ENCODE peak calls at places on chromosomes 6 and 20, in nine cellular contexts. O is bronchial epithelial cell; K is choroid plexus epithelial cell; M is breast epithelium; D is ascending aorta; R is WERI-Rb-1; Y is fibroblast of mammary gland; N is CD8-positive, alpha-beta T cell; I is hepatocyte. P is an unnamed sample.

GRCh38 chr6:195861-196360 is 96.4 kb upstream of the DUSP22 start:
- DNase-seq in O (no peak), K (peak), M (no peak), D (no peak), R (no peak), Y (peak), N (no peak), I (peak), P (peak)

GRCh38 chr6:43334466-43335095 is 26.0 kb upstream of the CRIP3 start:
- DNase-seq in O (peak), K (peak), M (no peak), D (no peak), R (peak), Y (peak), N (no peak), I (peak), P (peak)

GRCh38 chr20:39269031-39269461 is 306.9 kb downstream of the DHX35 start:
- DNase-seq in O (peak), K (peak), M (no peak), D (no peak), R (peak), Y (peak), N (no peak), I (peak), P (peak)

GRCh38 chr6:30542404-30542725 is 13.9 kb downstream of the GNL1 start:
- DNase-seq in O (no peak), K (no peak), M (no peak), D (no peak), R (no peak), Y (no peak), N (no peak), I (no peak), P (no peak)

GRCh38 chr6:18990313-18990978 is 603.3 kb downstream of the RNF144B start:
- DNase-seq in O (peak), K (peak), M (no peak), D (no peak), R (peak), Y (peak), N (no peak), I (peak), P (peak)

GRCh38 chr6:1201547-1202200 is 110.2 kb upstream of the FOXQ1 start:
- DNase-seq in O (no peak), K (no peak), M (no peak), D (no peak), R (no peak), Y (no peak), N (no peak), I (no peak), P (no peak)

GRCh38 chr6:143561105-143561704 is 49.7 kb upstream of the FUCA2 start:
- DNase-seq in O (no peak), K (no peak), M (no peak), D (no peak), R (no peak), Y (no peak), N (no peak), I (no peak), P (no peak)

GRCh38 chr6:116485786-116486185 is 24.6 kb downstream of the CALHM6 start:
- DNase-seq in O (no peak), K (no peak), M (no peak), D (no peak), R (no peak), Y (peak), N (no peak), I (no peak), P (no peak)

GRCh38 chr6:90892271-90892670 is 305.4 kb upstream of the MAP3K7 start:
- DNase-seq in O (no peak), K (no peak), M (no peak), D (no peak), R (no peak), Y (no peak), N (no peak), I (no peak), P (no peak)

GRCh38 chr20:59966428-59966827 is 8.2 kb downstream of the CDH26 start:
- DNase-seq in O (no peak), K (no peak), M (no peak), D (no peak), R (no peak), Y (no peak), N (no peak), I (no peak), P (no peak)

GRCh38 chr20:47689726-47690125 is 95.6 kb downstream of the SULF2 start:
- DNase-seq in O (no peak), K (no peak), M (no peak), D (no peak), R (no peak), Y (no peak), N (no peak), I (no peak), P (no peak)

GRCh38 chr20:60066438-60066823 is 108.2 kb downstream of the CDH26 start:
- DNase-seq in O (no peak), K (no peak), M (no peak), D (no peak), R (no peak), Y (no peak), N (no peak), I (no peak), P (no peak)

GRCh38 chr20:34834459-34834893 is 9.0 kb upstream of the NCOA6 start:
- DNase-seq in O (peak), K (peak), M (no peak), D (no peak), R (no peak), Y (peak), N (no peak), I (peak), P (peak)
- TF ChIP-seq CTCF in O (peak), K (peak), M (peak), D (no peak), R (no peak), Y (peak), N (peak), I (peak), P (peak)

GRCh38 chr6:34912715-34913464 is 23.8 kb downstream of the ANKS1A start:
- DNase-seq in O (peak), K (peak), M (no peak), D (no peak), R (no peak), Y (peak), N (no peak), I (no peak), P (peak)
- H3K4me3 ChIP-seq in O (no peak), K (no peak), M (no peak), D (no peak), R (no peak), Y (no peak), N (peak), I (no peak), P (no peak)

GRCh38 chr6:85451586-85452306 is 1.9 kb downstream of the NT5E start:
- DNase-seq in O (no peak), K (no peak), M (no peak), D (no peak), R (no peak), Y (no peak), N (no peak), I (no peak), P (no peak)

GRCh38 chr6:85449388-85449817 is 480 bp upstream of the NT5E start:
- DNase-seq in O (peak), K (peak), M (no peak), D (no peak), R (no peak), Y (peak), N (no peak), I (no peak), P (peak)

GRCh38 chr6:85452441-85452881 is 2.6 kb downstream of the NT5E start:
- DNase-seq in O (peak), K (peak), M (no peak), D (no peak), R (no peak), Y (peak), N (no peak), I (no peak), P (peak)

GRCh38 chr6:85449818-85450577 is at the start of gene NT5E:
- DNase-seq in O (peak), K (peak), M (no peak), D (peak), R (peak), Y (peak), N (peak), I (peak), P (peak)

GRCh38 chr6:85450578-85450884 is 648 bp downstream of the NT5E start:
- DNase-seq in O (no peak), K (peak), M (no peak), D (no peak), R (no peak), Y (no peak), N (no peak), I (no peak), P (no peak)
- TF ChIP-seq CTCF in O (no peak), K (peak), M (no peak), D (no peak), R (no peak), Y (peak), N (no peak), I (no peak), P (no peak)

GRCh38 chr6:119497988-119498727 is 148.6 kb upstream of the MAN1A1 start:
- DNase-seq in O (no peak), K (no peak), M (no peak), D (no peak), R (no peak), Y (no peak), N (no peak), I (no peak), P (no peak)
- H3K4me3 ChIP-seq in O (no peak), K (no peak), M (no peak), D (no peak), R (no peak), Y (no peak), N (no peak), I (no peak), P (no peak)

GRCh38 chr20:34536798-34537394 is 20.7 kb downstream of the DYNLRB1 start:
- DNase-seq in O (no peak), K (peak), M (no peak), D (no peak), R (peak), Y (peak), N (no peak), I (no peak), P (peak)
- TF ChIP-seq CTCF in O (peak), K (peak), M (no peak), D (no peak), R (peak), Y (peak), N (no peak), I (no peak), P (peak)

GRCh38 chr6:142376115-142376514 is 74.3 kb downstream of the ADGRG6 start:
- DNase-seq in O (no peak), K (no peak), M (no peak), D (no peak), R (no peak), Y (no peak), N (no peak), I (no peak), P (no peak)
- H3K4me3 ChIP-seq in O (no peak), K (no peak), M (no peak), D (no peak), R (no peak), Y (no peak), N (no peak), I (no peak), P (no peak)

GRCh38 chr20:35146299-35146921 is 726 bp downstream of the EDEM2 start:
- DNase-seq in O (no peak), K (no peak), M (no peak), D (no peak), R (peak), Y (peak), N (no peak), I (peak), P (no peak)
- TF ChIP-seq CTCF in O (no peak), K (peak), M (no peak), D (no peak), R (no peak), Y (no peak), N (no peak), I (no peak), P (no peak)

GRCh38 chr6:109000289-109000688 is 94.4 kb downstream of the SESN1 start:
- DNase-seq in O (no peak), K (peak), M (no peak), D (no peak), R (no peak), Y (peak), N (no peak), I (no peak), P (no peak)

GRCh38 chr6:109001554-109001953 is 93.1 kb downstream of the SESN1 start:
- DNase-seq in O (no peak), K (peak), M (no peak), D (no peak), R (no peak), Y (no peak), N (no peak), I (no peak), P (no peak)

GRCh38 chr6:109002882-109003281 is 91.8 kb downstream of the SESN1 start:
- DNase-seq in O (no peak), K (no peak), M (no peak), D (no peak), R (no peak), Y (no peak), N (no peak), I (no peak), P (no peak)

GRCh38 chr6:108999428-108999827 is 95.2 kb downstream of the SESN1 start:
- DNase-seq in O (no peak), K (no peak), M (no peak), D (no peak), R (no peak), Y (no peak), N (no peak), I (no peak), P (no peak)

GRCh38 chr6:109002100-109002697 is 92.4 kb downstream of the SESN1 start:
- DNase-seq in O (peak), K (peak), M (peak), D (no peak), R (no peak), Y (peak), N (no peak), I (peak), P (peak)
- H3K4me3 ChIP-seq in O (no peak), K (no peak), M (peak), D (peak), R (no peak), Y (no peak), N (no peak), I (no peak), P (no peak)

GRCh38 chr6:28896505-28897392 is 27.0 kb downstream of the TRIM27 start:
- DNase-seq in O (peak), K (peak), M (peak), D (no peak), R (peak), Y (peak), N (peak), I (peak), P (peak)
- TF ChIP-seq CTCF in O (peak), K (peak), M (peak), D (peak), R (peak), Y (peak), N (peak), I (peak), P (peak)

DNA sequence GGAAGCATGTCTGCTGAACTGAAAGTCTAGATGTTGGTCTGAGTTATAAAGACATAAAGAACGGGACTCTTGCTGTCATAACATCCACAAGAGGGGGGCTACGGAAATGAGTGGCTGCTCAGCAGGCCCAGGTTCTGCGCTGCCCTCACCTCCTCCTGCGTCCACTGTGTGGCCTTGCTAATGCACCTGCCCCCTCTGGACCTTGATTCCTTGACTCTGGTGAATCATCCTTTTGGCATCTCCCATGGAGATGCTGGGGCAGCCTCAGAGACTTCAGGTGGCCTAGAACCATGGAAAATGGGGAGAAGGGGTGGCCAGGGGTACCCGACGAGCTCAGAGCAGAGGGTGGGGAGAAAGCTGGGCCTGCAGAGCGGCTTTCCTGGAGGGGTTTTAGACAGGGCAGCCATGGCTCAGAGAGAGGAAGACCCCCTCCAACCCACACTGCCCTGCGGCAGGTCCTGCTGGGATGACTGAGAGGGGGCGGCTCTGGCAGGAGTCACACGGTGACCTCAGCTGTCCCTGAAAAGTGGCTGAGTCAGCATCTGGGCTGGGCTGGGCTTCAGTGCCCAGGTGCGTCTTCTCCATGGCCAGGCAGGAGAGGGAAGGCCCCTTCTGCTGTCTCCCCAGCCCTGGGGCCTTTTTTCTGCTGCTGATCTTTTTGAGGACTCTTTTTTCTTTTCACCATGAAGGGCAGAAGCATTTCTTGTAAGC is 46.9 kb downstream of the DLGAP4 start:
- DNase-seq in O (no peak), K (no peak), M (no peak), D (no peak), R (no peak), Y (no peak), N (no peak), I (peak), P (no peak)
- H3K4me3 ChIP-seq in O (no peak), K (no peak), M (no peak), D (no peak), R (no peak), Y (no peak), N (no peak), I (no peak), P (no peak)

P was measured in fibroblast of pulmonary artery.